ENCODE peak calls at places on chromosomes 4 and X, in four cellular contexts. K is GM13977, E is memory B cell, I is aorta. J is an unnamed sample.

GRCh38 chr4:152956650-152957436 is 20.7 kb downstream of the FHDC1 start:
- DNase-seq in K (no peak), E (no peak), I (no peak), J (no peak)

GRCh38 chr4:128512767-128513322 is 225.2 kb upstream of the PGRMC2 start:
- DNase-seq in K (no peak), E (no peak), I (no peak), J (no peak)

GRCh38 chr4:26227827-26228226 is 93.0 kb upstream of the RBPJ start:
- DNase-seq in K (no peak), E (no peak), I (no peak), J (no peak)

GRCh38 chrX:148624951-148625350 is 124.5 kb downstream of the AFF2 start:
- DNase-seq in K (no peak), E (no peak), I (no peak), J (no peak)

GRCh38 chrX:140087865-140088264 is 122.5 kb upstream of the CXorf66 start:
- DNase-seq in K (no peak), E (no peak), I (no peak), J (no peak)

GRCh38 chr4:87739494-87739893 is 59.9 kb upstream of the IBSP start:
- DNase-seq in K (no peak), E (no peak), I (no peak), J (no peak)

GRCh38 chr4:12724520-12724919 is 759.6 kb downstream of the RAB28 start:
- DNase-seq in K (peak; percentile 7), E (no peak), I (no peak), J (no peak)

GRCh38 chrX:153649178-153649914 is 2.3 kb downstream of the DUSP9 start:
- DNase-seq in K (peak; percentile 87), E (no peak), I (peak; percentile 62), J (peak; percentile 80)

GRCh38 chr4:20483416-20483815 is 216.8 kb upstream of the PACRGL start:
- DNase-seq in K (no peak), E (no peak), I (no peak), J (no peak)

GRCh38 chrX:111822191-111822590 is 53.8 kb upstream of the TRPC5OS start:
- DNase-seq in K (no peak), E (no peak), I (no peak), J (no peak)

GRCh38 chr4:87109121-87109520 is 111.3 kb downstream of the KLHL8 start:
- DNase-seq in K (no peak), E (no peak), I (no peak), J (no peak)

GRCh38 chrX:70481871-70482270 is 37.2 kb downstream of the DLG3 start:
- DNase-seq in K (no peak), E (no peak), I (no peak), J (no peak)

GRCh38 chr4:128286474-128287158 is 997 bp downstream of the PGRMC2 start:
- DNase-seq in K (peak; percentile 67), E (peak; percentile 11), I (no peak), J (peak; percentile 55)

GRCh38 chr4:16206848-16207247 is 19.4 kb downstream of the TAPT1 start:
- DNase-seq in K (no peak), E (no peak), I (no peak), J (no peak)

GRCh38 chr4:113699772-113700171 is 61.8 kb downstream of the CAMK2D start:
- DNase-seq in K (no peak), E (no peak), I (no peak), J (no peak)

GRCh38 chr4:86181585-86181984 is 178.3 kb downstream of the MAPK10 start:
- DNase-seq in K (no peak), E (no peak), I (no peak), J (no peak)

GRCh38 chr4:47203593-47203992 is 172.2 kb downstream of the GABRB1 start:
- DNase-seq in K (no peak), E (no peak), I (no peak), J (no peak)

GRCh38 chr4:17066241-17066640 is 167.8 kb upstream of the LDB2 start:
- DNase-seq in K (no peak), E (no peak), I (no peak), J (no peak)

GRCh38 chr4:181293014-181293413 is 950.2 kb upstream of the TENM3 start:
- DNase-seq in K (no peak), E (no peak), I (no peak), J (no peak)

GRCh38 chr4:186487726-186488125 is 67.6 kb downstream of the MTNR1A start:
- DNase-seq in K (no peak), E (no peak), I (no peak), J (no peak)

GRCh38 chr4:9762823-9763475 is 18.5 kb upstream of the DRD5 start:
- DNase-seq in K (peak; percentile 82), E (peak; percentile 38), I (no peak), J (peak; percentile 73)

GRCh38 chr4:187207931-187208330 is 484.3 kb upstream of the FAT1 start:
- DNase-seq in K (no peak), E (no peak), I (no peak), J (no peak)

GRCh38 chr4:29423836-29424721 is 1296.1 kb upstream of the PCDH7 start:
- DNase-seq in K (no peak), E (no peak), I (no peak), J (no peak)

GRCh38 chr4:44985938-44986337 is 259.6 kb upstream of the GNPDA2 start:
- DNase-seq in K (no peak), E (no peak), I (no peak), J (no peak)

GRCh38 chr4:26856906-26857277 is 3.7 kb upstream of the STIM2 start:
- DNase-seq in K (no peak), E (no peak), I (no peak), J (no peak)

GRCh38 chr4:110196871-110197420 is 1.5 kb downstream of the ELOVL6 start:
- DNase-seq in K (peak; percentile 67), E (peak; percentile 59), I (peak; percentile 88), J (peak; percentile 46)

GRCh38 chr4:100041646-100042045 is 91.6 kb upstream of the H2AZ1 start:
- DNase-seq in K (no peak), E (no peak), I (no peak), J (no peak)

GRCh38 chrX:13266641-13267420 is 53.0 kb downstream of the ATXN3L start:
- DNase-seq in K (no peak), E (no peak), I (no peak), J (no peak)

GRCh38 chr4:89109841-89110540 is 1.3 kb upstream of the TIGD2 start:
- DNase-seq in K (no peak), E (no peak), I (no peak), J (no peak)

GRCh38 chrX:3669841-3670240 is 43.6 kb downstream of the PRKX start:
- DNase-seq in K (no peak), E (no peak), I (no peak), J (no peak)

GRCh38 chr4:38290914-38291313 is 330.7 kb downstream of the PTTG2 start:
- DNase-seq in K (no peak), E (no peak), I (no peak), J (no peak)

GRCh38 chr4:165115301-165115700 is 2.6 kb upstream of the TMEM192 start:
- DNase-seq in K (no peak), E (no peak), I (no peak), J (no peak)

GRCh38 chrX:109374276-109374960 is 107.5 kb downstream of the GUCY2F start:
- DNase-seq in K (no peak), E (no peak), I (no peak), J (no peak)

GRCh38 chr4:11421116-11421515 is 7.6 kb downstream of the HS3ST1 start:
- DNase-seq in K (no peak), E (no peak), I (no peak), J (no peak)

GRCh38 chr4:143225167-143225566 is 40.5 kb downstream of the USP38 start:
- DNase-seq in K (no peak), E (no peak), I (no peak), J (no peak)

GRCh38 chr4:56907489-56908205 is at the start of gene REST:
- DNase-seq in K (peak; percentile 90), E (peak; percentile 91), I (peak; percentile 92), J (peak; percentile 85)